ENCODE peak calls at places on chromosomes 6 and 20, in five cellular contexts. A, B, H, X and Y are unnamed samples.

GRCh38 chr6:3283241-3283640 is 24.5 kb downstream of the PSMG4 start:
- DNase-seq in B (no peak), H (no peak), X (no peak), A (no peak), Y (no peak)

GRCh38 chr20:6921717-6922386 is 154.4 kb downstream of the BMP2 start:
- DNase-seq in B (no peak), X (no peak), H (no peak), A (no peak), Y (no peak)

GRCh38 chr6:20921533-20921932 is 387.3 kb downstream of the CDKAL1 start:
- DNase-seq in A (no peak), B (no peak), X (no peak), H (no peak), Y (no peak)

GRCh38 chr6:3361312-3362037 is 95.4 kb downstream of the SLC22A23 start:
- DNase-seq in A (no peak), B (no peak), X (no peak), H (no peak), Y (no peak)

GRCh38 chr6:163460307-163460782 is 45.8 kb downstream of the QKI start:
- DNase-seq in H (no peak), B (no peak), X (peak; percentile 9), A (no peak), Y (no peak)

GRCh38 chr6:50816115-50816675 is 2.5 kb upstream of the TFAP2B start:
- DNase-seq in X (peak; percentile 76), A (peak; percentile 40), B (peak; percentile 74), H (peak; percentile 72), Y (peak; percentile 21)

GRCh38 chr6:89301586-89302194 is 13.4 kb downstream of the GABRR2 start:
- DNase-seq in A (no peak), H (no peak), B (peak; percentile 16), X (no peak), Y (no peak)

GRCh38 chr20:21609221-21609620 is 95.4 kb upstream of the NKX2-2 start:
- DNase-seq in X (no peak), A (peak; percentile 7), H (no peak), B (no peak), Y (peak; percentile 59)

GRCh38 chr6:169950558-169950957 is 199.1 kb downstream of the ERMARD start:
- DNase-seq in H (peak; percentile 32), X (peak; percentile 58), B (peak; percentile 38), A (no peak), Y (peak; percentile 6)

GRCh38 chr20:3461191-3461874 is 9.5 kb upstream of the ATRN start:
- DNase-seq in X (no peak), B (peak; percentile 52), A (no peak), H (no peak), Y (no peak)

GRCh38 chr20:63686492-63687321 is 9.7 kb upstream of the TNFRSF6B start:
- DNase-seq in H (peak; percentile 73), B (peak; percentile 70), A (peak; percentile 77), X (peak; percentile 70), Y (peak; percentile 55)

GRCh38 chr20:32112862-32113261 is 3.3 kb downstream of the TM9SF4 start:
- DNase-seq in A (no peak), B (no peak), H (no peak), X (peak; percentile 16), Y (no peak)

GRCh38 chr6:105726902-105727655 is 324.2 kb upstream of the PREP start:
- DNase-seq in A (no peak), B (no peak), H (no peak), X (no peak), Y (no peak)

GRCh38 chr20:57212890-57213276 is 53.6 kb downstream of the BMP7 start:
- DNase-seq in A (no peak), B (no peak), H (no peak), X (no peak), Y (no peak)

GRCh38 chr6:87756858-87757257 is 54.8 kb upstream of the AKIRIN2 start:
- DNase-seq in X (peak; percentile 61), B (no peak), H (no peak), A (peak; percentile 78), Y (peak; percentile 57)

GRCh38 chr6:43076093-43076927 is at the start of gene PTK7:
- DNase-seq in A (no peak), B (peak; percentile 99), H (peak; percentile 27), X (peak; percentile 39), Y (peak; percentile 25)

GRCh38 chr6:127972815-127973214 is 72.0 kb upstream of the THEMIS start:
- DNase-seq in B (no peak), A (no peak), X (peak; percentile 65), H (no peak), Y (no peak)

GRCh38 chr6:26223677-26224546 is 136.7 kb downstream of the HFE start:
- DNase-seq in H (peak; percentile 76), A (peak; percentile 98), B (peak; percentile 52), X (peak; percentile 77), Y (peak; percentile 94)

GRCh38 chr6:111711989-111712388 is 106.3 kb upstream of the TRAF3IP2 start:
- DNase-seq in A (no peak), B (no peak), H (no peak), X (no peak), Y (no peak)

GRCh38 chr6:150336299-150336698 is 32.5 kb upstream of the IYD start:
- DNase-seq in H (no peak), B (no peak), A (peak; percentile 4), X (no peak), Y (peak; percentile 58)